ENCODE peak calls at places on chromosomes 6 and 20, in ten cellular contexts. J is substantia nigra, Q is fibroblast of mammary gland, V is fibroblast of pulmonary artery, D is adipocyte, B is LoVo, M is left colon, N is AG04450, U is dorsolateral prefrontal cortex, Y is HEK293T. K is an unnamed sample.

GRCh38 chr6:44294832-44295791 is 18.0 kb downstream of the AARS2 start:
- DNase-seq in J (no peak), N (no peak), Y (no peak), M (no peak), B (no peak), V (no peak), D (no peak), Q (no peak), U (no peak), K (no peak)

GRCh38 chr6:7974932-7975763 is 64.6 kb upstream of the TXNDC5 start:
- DNase-seq in Q (peak), M (peak), J (peak), U (peak), V (peak), N (peak), D (peak), B (peak), Y (peak), K (peak)

GRCh38 chr20:62764156-62764935 is 31.9 kb upstream of the MRGBP start:
- DNase-seq in U (no peak), Y (no peak), M (no peak), V (no peak), Q (no peak), B (no peak), D (no peak), N (no peak), J (no peak), K (no peak)

GRCh38 chr6:20919677-20920385 is 385.6 kb downstream of the CDKAL1 start:
- DNase-seq in Y (no peak), B (no peak), Q (peak), M (no peak), J (no peak), N (no peak), U (no peak), V (no peak), D (no peak), K (no peak)

GRCh38 chr20:1803216-1804128 is 91.7 kb upstream of the SIRPA start:
- DNase-seq in B (no peak), Y (no peak), N (no peak), J (peak), Q (peak), U (peak), V (peak), D (peak), M (peak), K (no peak)

GRCh38 chr6:5173862-5174643 is 86.7 kb downstream of the LYRM4 start:
- DNase-seq in Y (no peak), U (no peak), J (no peak), B (no peak), N (no peak), Q (no peak), M (no peak), D (no peak), V (no peak), K (no peak)

GRCh38 chr20:62043131-62043914 is 22.4 kb downstream of the TAF4 start:
- DNase-seq in D (peak), V (peak), U (no peak), Q (peak), Y (no peak), M (no peak), B (no peak), N (no peak), J (no peak), K (no peak)

GRCh38 chr6:138864343-138864890 is 68.5 kb downstream of the ECT2L start:
- DNase-seq in J (no peak), D (no peak), Y (no peak), M (no peak), U (no peak), V (peak), N (no peak), B (no peak), Q (no peak), K (no peak)

GRCh38 chr20:4929686-4930397 is 71.5 kb downstream of the SLC23A2 start:
- DNase-seq in Y (no peak), D (no peak), N (no peak), B (no peak), V (peak), U (no peak), Q (peak), M (no peak), J (no peak), K (no peak)

GRCh38 chr6:170279977-170280688 is 10.7 kb downstream of the DLL1 start:
- DNase-seq in Y (peak), Q (peak), M (peak), N (no peak), V (no peak), B (peak), U (no peak), J (no peak), D (peak), K (peak)

GRCh38 chr6:137541531-137541930 is 47.3 kb upstream of the OLIG3 start:
- DNase-seq in M (no peak), Y (no peak), J (no peak), N (no peak), U (no peak), Q (no peak), D (no peak), B (no peak), V (no peak), K (no peak)

GRCh38 chr6:155397172-155397705 is 58.4 kb downstream of the NOX3 start:
- DNase-seq in J (no peak), U (no peak), B (no peak), N (no peak), D (no peak), V (no peak), Y (no peak), Q (no peak), M (no peak), K (no peak)

GRCh38 chr6:147043994-147044477 is 160.2 kb upstream of the STXBP5 start:
- DNase-seq in Q (peak), U (no peak), B (peak), Y (no peak), N (no peak), V (peak), D (no peak), J (no peak), M (no peak), K (no peak)

GRCh38 chr20:50320910-50321796 is 130.5 kb downstream of the CEBPB start:
- DNase-seq in D (peak), Q (peak), Y (peak), J (no peak), V (peak), M (peak), U (no peak), N (peak), B (peak), K (no peak)

GRCh38 chr20:31823360-31824124 is 4.4 kb downstream of the MYLK2 start:
- DNase-seq in Y (no peak), J (no peak), M (no peak), N (no peak), V (no peak), U (no peak), D (no peak), B (no peak), Q (no peak), K (no peak)

GRCh38 chr6:157990321-157991066 is 8.8 kb downstream of the SYNJ2 start:
- DNase-seq in D (no peak), M (no peak), Y (no peak), J (no peak), V (no peak), Q (peak), B (no peak), U (no peak), N (no peak), K (no peak)

GRCh38 chr6:12911387-12911960 is 194.9 kb downstream of the PHACTR1 start:
- DNase-seq in M (no peak), Q (peak), V (peak), Y (peak), D (peak), N (no peak), U (no peak), J (no peak), B (peak), K (no peak)

GRCh38 chr20:18101125-18101820 is 36.4 kb upstream of the KAT14 start:
- DNase-seq in B (no peak), Y (no peak), D (no peak), N (no peak), U (no peak), V (no peak), M (no peak), J (no peak), Q (no peak), K (no peak)

GRCh38 chr6:159788757-159789376 is 535 bp downstream of the TCP1 start:
- DNase-seq in J (no peak), Q (peak), D (peak), U (no peak), Y (peak), N (no peak), V (peak), B (peak), M (peak), K (no peak)

GRCh38 chr6:107153061-107153460 is 37.7 kb upstream of the BEND3 start:
- DNase-seq in M (no peak), B (peak), Q (no peak), U (no peak), D (peak), J (no peak), Y (no peak), V (no peak), N (no peak), K (no peak)

GRCh38 chr6:72042088-72042487 is 155.7 kb downstream of the RIMS1 start:
- DNase-seq in B (no peak), Y (no peak), J (no peak), Q (no peak), M (no peak), D (no peak), U (no peak), N (no peak), V (no peak), K (peak)

GRCh38 chr6:104885518-104886043 is 25.9 kb upstream of the HACE1 start:
- DNase-seq in U (no peak), M (no peak), N (no peak), Y (no peak), V (no peak), D (no peak), Q (no peak), J (no peak), B (no peak), K (no peak)

GRCh38 chr6:113672691-113673149 is 184.4 kb upstream of the MARCKS start:
- DNase-seq in V (peak), Y (no peak), Q (peak), J (no peak), D (peak), N (no peak), B (no peak), M (no peak), U (no peak), K (no peak)

GRCh38 chr20:1626528-1627192 is 6.9 kb upstream of the SIRPB1 start:
- DNase-seq in B (no peak), N (no peak), J (no peak), D (no peak), V (no peak), M (no peak), Y (no peak), Q (no peak), U (no peak), K (no peak)

GRCh38 chr6:11277275-11278206 is 45.1 kb upstream of the NEDD9 start:
- DNase-seq in D (peak), M (no peak), N (peak), V (peak), Y (no peak), U (no peak), J (no peak), B (peak), Q (peak), K (no peak)

GRCh38 chr6:5511924-5512323 is 250.6 kb downstream of the FARS2 start:
- DNase-seq in B (no peak), J (no peak), U (no peak), V (peak), D (peak), N (peak), Y (no peak), M (no peak), Q (peak), K (no peak)

K was measured in DMS 273 treated with DMSO at 0.1 percent for 48 hours.